ENCODE peak calls at places on chromosomes 6 and 20, in five cellular contexts. K, S, P, X and Y are unnamed samples.
A peak's percentile ranks its signal among the peaks of the same experiment; 100 is the strongest.

GRCh38 chr6:34143884-34144580 is 1.9 kb downstream of the GRM4 start:
- DNase-seq in K (peak; percentile 69), S (peak; percentile 62), P (no peak), X (no peak), Y (peak; percentile 15)

GRCh38 chr6:21752054-21752811 is 158.7 kb downstream of the SOX4 start:
- DNase-seq in K (no peak), S (no peak), P (no peak), X (no peak), Y (peak; percentile 71)

GRCh38 chr6:161921602-161922400 is 647.9 kb upstream of the AGPAT4 start:
- DNase-seq in K (no peak), S (no peak), P (no peak), X (no peak), Y (peak; percentile 2)

GRCh38 chr6:169880516-169880915 is 129.1 kb downstream of the ERMARD start:
- DNase-seq in K (no peak), S (no peak), P (no peak), X (no peak), Y (no peak)

GRCh38 chr6:131122007-131122406 is 13.3 kb upstream of the AKAP7 start:
- DNase-seq in K (no peak), S (no peak), P (no peak), X (no peak), Y (peak; percentile 17)

GRCh38 chr20:49403012-49403411 is 79.5 kb downstream of the KCNB1 start:
- DNase-seq in K (no peak), S (no peak), P (no peak), X (no peak), Y (no peak)

GRCh38 chr20:44478188-44478587 is 2.5 kb downstream of the TTPAL start:
- DNase-seq in K (no peak), S (no peak), P (no peak), X (no peak), Y (no peak)

GRCh38 chr6:43510827-43511163 is 649 bp upstream of the LRRC73 start:
- DNase-seq in K (no peak), S (no peak), P (no peak), X (no peak), Y (no peak)

GRCh38 chr6:3793545-3793944 is 42.0 kb upstream of the PXDC1 start:
- DNase-seq in K (no peak), S (no peak), P (no peak), X (no peak), Y (no peak)

GRCh38 chr6:134517145-134517658 is 199.3 kb upstream of the SGK1 start:
- DNase-seq in K (peak; percentile 64), S (peak; percentile 89), P (peak; percentile 54), X (no peak), Y (peak; percentile 84)

GRCh38 chr20:20369353-20370086 is 1.6 kb downstream of the INSM1 start:
- DNase-seq in K (peak; percentile 17), S (no peak), P (no peak), X (no peak), Y (peak; percentile 55)

GRCh38 chr20:17960927-17961599 is 7.5 kb downstream of the SNX5 start:
- DNase-seq in K (no peak), S (no peak), P (no peak), X (no peak), Y (no peak)

GRCh38 chr6:45115696-45116095 is 212.4 kb upstream of the RUNX2 start:
- DNase-seq in K (no peak), S (no peak), P (no peak), X (no peak), Y (peak; percentile 7)

GRCh38 chr20:41526327-41526726 is 91.8 kb downstream of the CHD6 start:
- DNase-seq in K (peak; percentile 19), S (no peak), P (no peak), X (no peak), Y (no peak)

GRCh38 chr6:95321106-95321505 is 256.2 kb upstream of the MANEA start:
- DNase-seq in K (no peak), S (no peak), P (no peak), X (no peak), Y (peak; percentile 13)

GRCh38 chr6:38307730-38308129 is 332.0 kb downstream of the BTBD9 start:
- DNase-seq in K (no peak), S (no peak), P (no peak), X (no peak), Y (no peak)

GRCh38 chr6:69801225-69801624 is 4.4 kb upstream of the LMBRD1 start:
- DNase-seq in K (no peak), S (no peak), P (no peak), X (no peak), Y (no peak)

GRCh38 chr20:34401741-34402455 is 38.8 kb downstream of the ITCH start:
- DNase-seq in K (no peak), S (no peak), P (no peak), X (no peak), Y (no peak)

GRCh38 chr20:20267685-20268429 is 100.0 kb upstream of the INSM1 start:
- DNase-seq in K (no peak), S (no peak), P (peak; percentile 42), X (no peak), Y (no peak)

GRCh38 chr20:3209946-3210317 is 634 bp downstream of the ITPA start:
- DNase-seq in K (no peak), S (no peak), P (peak; percentile 18), X (no peak), Y (peak; percentile 16)
- H3K4me3 ChIP-seq in K (peak overlapping the region; percentile 96), S (peak overlapping the region; percentile 97), P (peak overlapping the region; percentile 76), X (peak overlapping the region; percentile 89), Y (peak overlapping the region; percentile 95)

DNA sequence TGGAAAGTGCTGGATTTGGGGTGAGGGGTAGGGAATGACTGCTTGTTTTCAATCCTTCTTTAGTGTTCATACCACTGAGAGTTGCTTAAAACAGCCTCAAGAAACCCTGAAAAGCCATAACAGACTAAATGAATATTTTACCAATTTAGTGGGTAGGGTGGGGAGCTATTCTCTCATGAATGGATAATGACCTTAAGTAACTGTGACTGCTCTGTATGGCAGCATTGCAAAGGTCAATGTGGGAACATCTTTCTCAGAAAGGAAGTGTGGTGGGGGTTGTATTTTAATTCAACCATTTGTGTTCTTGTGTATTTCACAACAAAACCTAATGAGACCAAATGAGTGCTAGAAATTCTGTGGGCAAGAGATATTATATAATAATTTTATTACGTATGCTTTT is 55.7 kb downstream of the PHACTR2 start:
- DNase-seq in K (no peak), S (no peak), P (peak; percentile 20), X (no peak), Y (no peak)
- TF ChIP-seq CTCF in K (no peak), S (no peak), P (no peak), X (no peak), Y (no peak)

DNA sequence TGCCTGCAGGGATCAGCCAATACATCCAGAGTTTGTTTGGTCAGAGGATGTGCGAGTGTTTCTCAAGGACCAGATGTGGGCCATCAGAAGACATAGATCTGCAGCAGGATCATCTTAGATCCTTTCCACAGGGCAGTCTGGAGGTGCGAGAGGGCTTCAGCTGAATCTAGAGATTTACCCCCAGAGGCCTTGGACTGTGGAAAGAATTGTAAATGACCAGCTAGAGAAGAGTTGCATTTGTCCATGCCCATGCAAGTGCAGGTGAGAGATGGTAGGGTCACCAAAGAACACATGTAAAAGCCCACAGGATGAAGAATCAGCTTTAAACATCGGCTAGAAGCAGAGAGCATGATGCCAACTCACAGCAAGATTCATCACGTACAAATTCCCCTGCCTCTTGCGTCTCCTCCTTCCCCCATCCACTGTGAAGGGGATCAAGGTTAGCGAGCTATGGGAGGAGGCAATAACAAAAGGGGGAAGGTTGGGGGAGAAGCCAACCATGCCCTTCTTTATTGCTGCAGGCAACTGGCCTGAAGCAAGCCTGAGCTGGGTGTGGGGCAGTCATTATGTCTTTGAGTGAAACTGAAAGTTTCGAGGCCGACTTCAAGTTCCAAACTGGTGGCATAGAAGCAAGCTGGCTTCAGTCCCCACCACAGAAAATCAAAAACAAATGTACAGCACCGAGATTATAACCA is 83.5 kb downstream of the SCML4 start:
- DNase-seq in K (no peak), S (no peak), P (no peak), X (no peak), Y (no peak)
- H3K4me3 ChIP-seq in K (no peak overlapping the region), S (no peak overlapping the region), P (no peak overlapping the region), X (peak overlapping the region; percentile 46), Y (no peak overlapping the region)

GRCh38 chr20:10412591-10413408 is 21.2 kb downstream of the MKKS start:
- DNase-seq in K (no peak), S (no peak), P (no peak), X (no peak), Y (no peak)
- TF ChIP-seq CTCF in K (peak; percentile 32), S (no peak), P (no peak), X (no peak), Y (peak; percentile 11)

GRCh38 chr6:32459781-32460424 is 20.2 kb downstream of the HLA-DRA start:
- DNase-seq in K (no peak), S (no peak), P (no peak), X (no peak), Y (no peak)
- H3K4me3 ChIP-seq in K (no peak overlapping the region), S (peak overlapping the region; percentile 32), P (peak overlapping the region; percentile 6), X (peak overlapping the region; percentile 32), Y (peak overlapping the region; percentile 32)

DNA sequence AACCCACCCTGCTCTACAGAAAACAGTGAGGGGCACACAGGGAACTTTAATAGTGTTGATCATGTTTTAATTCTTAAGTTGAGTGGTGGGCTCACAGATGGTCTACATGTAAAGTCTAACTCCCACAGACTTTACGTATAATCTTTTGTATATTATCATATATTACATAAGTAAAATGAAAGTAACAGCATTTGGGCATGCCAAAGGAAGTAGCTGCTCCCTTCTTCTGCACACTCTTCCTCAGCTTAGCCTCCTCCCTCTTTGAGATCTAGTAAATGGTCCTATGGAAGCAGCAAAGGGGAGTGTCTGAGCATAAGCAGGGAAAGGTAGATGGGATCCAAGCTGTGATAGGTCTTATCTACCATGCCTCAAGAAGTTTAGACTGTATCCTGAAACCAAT is 11.2 kb downstream of the MED20 start:
- DNase-seq in K (no peak), S (no peak), P (no peak), X (no peak), Y (no peak)
- TF ChIP-seq CTCF in K (no peak), S (no peak), P (no peak), X (no peak), Y (no peak)

DNA sequence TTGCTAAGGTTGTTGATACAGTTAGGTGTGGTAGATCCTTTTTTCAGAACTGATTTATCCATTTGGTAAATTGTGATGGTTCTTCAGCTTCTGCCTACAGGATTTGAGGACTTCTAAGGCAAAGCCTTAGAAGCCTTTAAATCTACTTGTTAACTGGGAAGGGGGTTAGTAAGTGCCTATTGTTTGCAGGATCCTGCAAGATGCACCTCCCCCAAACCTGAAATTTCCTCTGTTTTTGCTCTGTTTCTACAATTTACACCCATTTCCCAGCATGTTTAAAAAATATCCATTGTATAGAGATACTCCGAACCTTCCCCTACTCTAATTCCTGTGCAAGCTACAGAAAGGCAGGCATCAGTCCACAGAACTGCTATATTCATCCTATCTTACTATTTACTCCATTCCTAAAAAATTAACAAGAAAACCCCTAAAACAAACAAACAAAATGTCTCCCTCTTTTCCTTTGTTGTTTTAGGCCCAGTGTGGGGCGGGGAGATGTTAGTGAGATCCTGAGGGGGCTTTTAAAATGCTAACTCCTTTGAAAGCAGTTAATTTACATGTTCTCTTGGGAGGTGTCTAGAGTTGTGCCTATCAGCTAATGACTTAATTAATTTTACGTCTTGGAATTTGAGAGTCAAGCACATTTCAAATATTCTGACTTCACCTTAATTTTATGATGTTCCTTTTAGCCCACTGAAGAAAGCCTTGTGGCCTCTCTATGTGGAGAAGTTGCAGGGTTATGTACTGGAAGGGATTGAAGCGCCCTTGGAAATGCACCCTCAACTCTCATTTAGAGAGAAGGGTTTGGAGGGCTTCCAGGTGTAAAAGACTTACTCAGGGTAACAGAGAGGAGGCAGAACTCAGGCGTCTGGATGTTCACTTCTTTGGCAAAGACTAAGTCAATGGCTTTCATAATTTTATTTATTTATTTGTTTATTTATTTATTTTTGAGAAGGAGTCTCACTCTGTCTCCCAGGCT is 4.7 kb downstream of the SASH1 start:
- DNase-seq in K (no peak), S (no peak), P (no peak), X (no peak), Y (no peak)
- H3K4me3 ChIP-seq in K (no peak overlapping the region), S (no peak overlapping the region), P (no peak overlapping the region), X (no peak overlapping the region), Y (no peak overlapping the region)